ENCODE peak calls at places on chromosomes 13 and 19, in four cellular contexts. U is fibroblast of lung, E is epithelial cell of esophagus, I is lower leg skin. B is an unnamed sample.

GRCh38 chr19:55406869-55407624 is 541 bp downstream of the UBE2S start:
- DNase-seq in U (peak), E (peak), I (no peak), B (no peak)

GRCh38 chr19:54338521-54338920 is 441 bp downstream of the LILRA4 start:
- DNase-seq in U (no peak), E (no peak), I (no peak), B (no peak)

GRCh38 chr19:47226426-47227346 is 4.3 kb downstream of the BBC3 start:
- DNase-seq in U (peak), E (peak), I (peak), B (peak)

GRCh38 chr13:21150013-21150412 is 26.3 kb downstream of the SKA3 start:
- DNase-seq in U (no peak), E (no peak), I (no peak), B (peak)

GRCh38 chr13:51932231-51932630 is 70.5 kb downstream of the CCDC70 start:
- DNase-seq in U (no peak), E (no peak), I (no peak), B (no peak)

GRCh38 chr13:30165791-30166190 is 141.6 kb downstream of the KATNAL1 start:
- DNase-seq in U (no peak), E (no peak), I (no peak), B (no peak)

GRCh38 chr19:46081928-46082727 is 41.3 kb upstream of the IGFL4 start:
- DNase-seq in U (peak), E (peak), I (peak), B (no peak)

GRCh38 chr13:110714798-110715394 is 1.4 kb downstream of the ING1 start:
- DNase-seq in U (peak), E (peak), I (peak), B (peak)

GRCh38 chr13:46211521-46212351 is at the start of gene LRRC63:
- DNase-seq in U (peak), E (peak), I (peak), B (peak)

GRCh38 chr19:3683866-3684816 is 16.1 kb downstream of the PIP5K1C start:
- DNase-seq in U (no peak), E (no peak), I (no peak), B (peak)

GRCh38 chr13:47334173-47334572 is 437.3 kb upstream of the HTR2A start:
- DNase-seq in U (peak), E (no peak), I (peak), B (peak)

GRCh38 chr13:73109288-73109899 is 50.6 kb downstream of the KLF5 start:
- DNase-seq in U (no peak), E (no peak), I (no peak), B (no peak)

GRCh38 chr19:54154603-54155345 is 4.7 kb downstream of the LENG1 start:
- DNase-seq in U (no peak), E (no peak), I (no peak), B (peak)

GRCh38 chr13:33363328-33363727 is 77.8 kb upstream of the STARD13 start:
- DNase-seq in U (no peak), E (no peak), I (no peak), B (no peak)

GRCh38 chr13:73677041-73677589 is 457.1 kb downstream of the KLF12 start:
- DNase-seq in U (peak), E (peak), I (no peak), B (peak)

GRCh38 chr19:34991542-34992333 is 8.4 kb upstream of the GRAMD1A start:
- DNase-seq in U (no peak), E (no peak), I (no peak), B (no peak)

GRCh38 chr19:4038661-4039096 is 28.0 kb downstream of the ZBTB7A start:
- DNase-seq in U (no peak), E (no peak), I (no peak), B (no peak)

GRCh38 chr13:73090116-73090811 is 31.5 kb downstream of the KLF5 start:
- DNase-seq in U (peak), E (peak), I (no peak), B (peak)

GRCh38 chr19:1408300-1409203 is 1.2 kb downstream of the DAZAP1 start:
- DNase-seq in U (peak), E (peak), I (no peak), B (no peak)

GRCh38 chr19:13207237-13208130 is 57.3 kb downstream of the IER2 start:
- DNase-seq in U (no peak), E (no peak), I (no peak), B (peak)

GRCh38 chr13:34623331-34623730 is 318.7 kb upstream of the NBEA start:
- DNase-seq in U (no peak), E (no peak), I (no peak), B (no peak)

GRCh38 chr19:31356587-31357314 is 7.5 kb upstream of the TSHZ3 start:
- DNase-seq in U (no peak), E (peak), I (no peak), B (no peak)

GRCh38 chr13:113849981-113850721 is 13.7 kb downstream of the GAS6 start:
- DNase-seq in U (no peak), E (no peak), I (no peak), B (no peak)

GRCh38 chr13:97328222-97328790 is 105.7 kb upstream of the RAP2A start:
- DNase-seq in U (peak), E (peak), I (no peak), B (peak)

GRCh38 chr13:72805663-72806341 is 23.9 kb downstream of the PIBF1 start:
- DNase-seq in U (peak), E (no peak), I (no peak), B (no peak)

GRCh38 chr13:102830646-102831045 is 15.2 kb upstream of the ERCC5 start:
- DNase-seq in U (no peak), E (no peak), I (no peak), B (no peak)

GRCh38 chr13:51033431-51034185 is 77.5 kb downstream of the C13orf42 start:
- DNase-seq in U (no peak), E (no peak), I (no peak), B (no peak)

GRCh38 chr19:52786078-52786463 is 520 bp downstream of the ZNF600 start:
- DNase-seq in U (no peak), E (peak), I (no peak), B (peak)

GRCh38 chr19:30565680-30566079 is 193.5 kb downstream of the ZNF536 start:
- DNase-seq in U (no peak), E (no peak), I (no peak), B (no peak)

GRCh38 chr19:1122021-1122971 is 18.5 kb downstream of the GPX4 start:
- DNase-seq in U (no peak), E (no peak), I (no peak), B (no peak)

GRCh38 chr13:109919715-109920375 is 133.5 kb upstream of the IRS2 start:
- DNase-seq in U (peak), E (no peak), I (no peak), B (peak)

GRCh38 chr13:99312493-99312883 is 5.3 kb upstream of the GPR183 start:
- DNase-seq in U (peak), E (peak), I (peak), B (peak)

GRCh38 chr19:2099054-2099501 is 2.4 kb downstream of the IZUMO4 start:
- DNase-seq in U (no peak), E (no peak), I (no peak), B (no peak)

GRCh38 chr19:7373862-7374261 is 25.1 kb downstream of the ARHGEF18 start:
- DNase-seq in U (no peak), E (peak), I (no peak), B (no peak)

GRCh38 chr19:55492362-55492944 is 4.2 kb downstream of the SSC5D start:
- DNase-seq in U (no peak), E (no peak), I (no peak), B (no peak)

GRCh38 chr19:49487277-49488045 is at the start of gene RPL13A:
- DNase-seq in U (peak), E (peak), I (peak), B (peak)

GRCh38 chr19:11194173-11194572 is 3.2 kb downstream of the KANK2 start:
- DNase-seq in U (no peak), E (no peak), I (no peak), B (no peak)
- H3K4me3 ChIP-seq in U (peak), E (no peak), I (no peak), B (peak)

DNA sequence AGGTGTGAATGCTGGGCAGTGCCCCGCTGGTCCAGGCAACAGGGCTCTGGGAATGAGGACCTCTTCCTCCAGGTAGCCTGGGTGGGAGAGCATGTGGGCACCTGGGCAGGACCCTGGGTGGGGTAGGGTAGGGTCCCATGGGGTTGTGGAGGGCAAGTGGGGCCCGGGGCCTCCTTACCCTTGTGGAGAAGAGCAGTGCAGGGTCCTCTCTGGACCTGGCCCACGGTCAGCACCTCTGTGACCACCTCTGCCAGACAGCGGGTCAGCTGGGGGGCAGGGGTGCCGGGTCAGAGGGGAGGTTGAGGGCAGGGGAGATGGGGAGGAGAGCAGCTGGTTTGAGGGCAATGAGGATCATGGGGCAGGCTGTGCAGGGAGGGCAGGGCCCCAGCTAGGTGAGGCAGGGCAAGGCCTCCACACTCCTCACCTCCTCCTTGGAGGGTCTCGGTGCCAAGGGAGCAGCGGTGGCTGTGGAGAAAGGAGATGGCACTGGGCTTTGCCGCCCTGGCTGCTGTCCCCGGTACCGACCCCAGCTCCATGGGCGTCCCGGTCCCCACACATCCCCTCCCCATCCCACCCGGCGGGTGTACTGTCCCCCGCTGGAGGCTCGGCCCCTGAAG is 490 bp downstream of the CCER2 start:
- DNase-seq in U (no peak), E (no peak), I (no peak), B (no peak)
- TF ChIP-seq CTCF in U (no peak), E (no peak), I (no peak), B (no peak)

DNA sequence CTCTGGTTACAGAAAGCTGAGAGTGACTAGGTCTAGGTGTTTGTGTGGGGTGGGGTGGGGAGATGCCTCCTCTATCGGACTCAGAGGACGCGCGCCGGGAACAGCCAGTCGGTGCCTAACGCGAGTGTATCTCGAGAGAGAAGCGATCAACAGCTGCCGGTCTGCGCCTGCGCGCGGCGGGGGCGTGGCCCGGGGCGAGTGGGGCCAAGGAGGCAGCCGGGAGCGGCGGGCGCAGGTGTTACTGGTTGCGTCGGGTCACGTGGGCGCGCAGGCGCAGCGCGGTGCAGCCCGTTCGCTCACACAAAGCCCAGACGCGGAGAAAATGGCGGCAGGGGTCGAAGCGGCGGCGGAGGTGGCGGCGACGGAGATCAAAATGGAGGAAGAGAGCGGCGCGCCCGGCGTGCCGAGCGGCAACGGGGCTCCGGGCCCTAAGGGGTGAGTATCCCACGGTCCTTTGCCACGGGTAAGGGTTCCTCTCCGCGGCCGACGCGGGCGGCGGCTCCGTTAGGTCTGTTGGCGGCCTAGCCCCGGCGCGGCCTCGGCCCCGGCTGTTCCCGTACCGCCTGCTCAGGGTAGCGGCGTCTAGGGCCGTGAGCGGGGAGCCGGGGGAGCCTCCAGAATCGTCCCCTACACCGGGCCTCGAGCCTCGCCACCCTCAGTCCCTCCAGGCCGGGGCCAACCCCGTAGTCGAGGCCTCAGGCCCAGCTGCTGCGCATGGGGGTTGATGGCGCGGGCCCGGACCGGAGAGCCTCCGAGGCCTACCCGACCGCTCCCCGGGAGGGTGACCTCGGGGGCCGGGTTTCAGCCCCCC is at the start of gene HNRNPM:
- DNase-seq in U (peak), E (peak), I (peak), B (peak)
- H3K4me3 ChIP-seq in U (peak), E (peak), I (peak), B (peak)

GRCh38 chr19:5290336-5291262 is 50.0 kb downstream of the PTPRS start:
- DNase-seq in U (no peak), E (no peak), I (no peak), B (no peak)

GRCh38 chr19:5293607-5294089 is 47.0 kb downstream of the PTPRS start:
- DNase-seq in U (no peak), E (no peak), I (no peak), B (peak)

GRCh38 chr19:5292843-5293606 is 47.6 kb downstream of the PTPRS start:
- DNase-seq in U (peak), E (peak), I (no peak), B (peak)

GRCh38 chr19:5292453-5292842 is 48.2 kb downstream of the PTPRS start:
- DNase-seq in U (no peak), E (no peak), I (no peak), B (peak)

DNA sequence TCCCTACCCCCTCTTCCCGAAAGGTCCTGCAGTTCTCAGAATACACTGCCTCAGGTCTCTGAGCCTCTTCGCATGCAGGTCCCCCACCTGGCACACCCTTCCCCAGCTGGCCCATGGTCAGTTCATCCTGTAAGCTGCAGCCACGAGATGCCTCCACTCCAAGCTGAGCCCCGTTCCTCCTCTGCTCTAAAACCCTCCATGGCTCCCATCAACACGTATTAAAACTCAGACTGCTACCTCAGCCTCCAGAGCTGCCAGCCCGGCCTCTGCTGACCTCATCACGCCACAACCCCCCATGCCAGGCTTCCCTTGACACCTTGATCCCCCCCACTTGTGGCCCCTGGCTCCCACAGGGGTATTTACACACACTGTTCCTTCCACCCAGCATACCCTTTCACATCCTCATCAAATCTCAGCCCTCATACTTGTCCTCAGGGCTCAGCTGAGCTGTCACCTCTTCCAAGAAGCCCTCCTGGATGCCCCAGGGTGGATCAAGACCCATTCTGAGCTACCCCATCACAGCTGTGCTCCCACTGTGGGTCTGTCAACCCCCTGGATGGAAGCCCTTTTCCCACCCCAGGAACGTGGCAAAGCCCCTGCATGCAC is 48.9 kb downstream of the PTPRS start:
- DNase-seq in U (no peak), E (no peak), I (no peak), B (no peak)
- TF ChIP-seq CTCF in U (no peak), E (no peak), I (no peak), B (no peak)